ENCODE peak calls at places on chromosomes 16 and 17, in nine cellular contexts. One of them, this sample, is unnamed.

GRCh38 chr17:15918661-15919259 is 26.2 kb upstream of the ADORA2B start:
- DNase-seq in GM23338: no peak
- DNase-seq in GM12878: no peak
- DNase-seq in K562: no peak
- DNase-seq in Panc1: no peak
- DNase-seq in SK-N-SH: no peak
- DNase-seq in HCT116: no peak
- DNase-seq in HepG2: no peak
- DNase-seq in HL-60: no peak
- DNase-seq in this sample: no peak

GRCh38 chr17:2989855-2990254 is 73.6 kb downstream of the OR1D5 start:
- DNase-seq in HL-60: no peak
- DNase-seq in Panc1: no peak
- DNase-seq in HepG2: no peak
- DNase-seq in GM23338: no peak
- DNase-seq in GM12878: no peak
- DNase-seq in HCT116: no peak
- DNase-seq in K562: no peak
- DNase-seq in SK-N-SH: no peak
- DNase-seq in this sample: no peak

GRCh38 chr17:8393470-8394231 is 4.0 kb downstream of the RNF222 start:
- DNase-seq in HL-60: peak; percentile 29
- DNase-seq in Panc1: no peak
- DNase-seq in GM23338: no peak
- DNase-seq in HepG2: no peak
- DNase-seq in SK-N-SH: no peak
- DNase-seq in K562: no peak
- DNase-seq in GM12878: no peak
- DNase-seq in HCT116: no peak
- DNase-seq in this sample: no peak

GRCh38 chr17:30831257-30831656 is 509 bp upstream of the ATAD5 start:
- DNase-seq in HL-60: no peak
- DNase-seq in GM23338: peak; percentile 63
- DNase-seq in HCT116: no peak
- DNase-seq in K562: peak; percentile 22
- DNase-seq in Panc1: no peak
- DNase-seq in SK-N-SH: peak; percentile 30
- DNase-seq in HepG2: no peak
- DNase-seq in GM12878: no peak
- DNase-seq in this sample: peak; percentile 44

GRCh38 chr16:56715128-56715527 is 14.8 kb upstream of the NUP93 start:
- DNase-seq in SK-N-SH: peak; percentile 46
- DNase-seq in HL-60: no peak
- DNase-seq in K562: no peak
- DNase-seq in GM23338: no peak
- DNase-seq in Panc1: no peak
- DNase-seq in GM12878: no peak
- DNase-seq in HCT116: no peak
- DNase-seq in HepG2: no peak
- DNase-seq in this sample: no peak

GRCh38 chr17:74454197-74455024 is 12.0 kb upstream of the CD300A start:
- DNase-seq in HepG2: peak; percentile 80
- DNase-seq in HL-60: no peak
- DNase-seq in GM23338: peak; percentile 92
- DNase-seq in GM12878: no peak
- DNase-seq in HCT116: peak; percentile 66
- DNase-seq in Panc1: no peak
- DNase-seq in K562: no peak
- DNase-seq in SK-N-SH: no peak
- DNase-seq in this sample: no peak

GRCh38 chr17:76005263-76006149 is 4.9 kb downstream of the CDK3 start:
- DNase-seq in HL-60: peak; percentile 86
- DNase-seq in SK-N-SH: peak; percentile 92
- DNase-seq in HCT116: peak; percentile 56
- DNase-seq in Panc1: peak; percentile 15
- DNase-seq in HepG2: peak; percentile 82
- DNase-seq in GM23338: peak; percentile 95
- DNase-seq in K562: peak; percentile 79
- DNase-seq in GM12878: no peak
- DNase-seq in this sample: peak; percentile 78

GRCh38 chr16:10497132-10498088 is 83.0 kb downstream of the EMP2 start:
- DNase-seq in GM23338: no peak
- DNase-seq in SK-N-SH: no peak
- DNase-seq in K562: peak; percentile 51
- DNase-seq in GM12878: no peak
- DNase-seq in Panc1: no peak
- DNase-seq in HepG2: no peak
- DNase-seq in HL-60: no peak
- DNase-seq in HCT116: no peak
- DNase-seq in this sample: no peak

GRCh38 chr17:17191961-17192381 is 14.2 kb downstream of the PLD6 start:
- DNase-seq in Panc1: no peak
- DNase-seq in HepG2: no peak
- DNase-seq in SK-N-SH: no peak
- DNase-seq in GM23338: no peak
- DNase-seq in HL-60: no peak
- DNase-seq in GM12878: no peak
- DNase-seq in K562: no peak
- DNase-seq in HCT116: no peak
- DNase-seq in this sample: no peak

GRCh38 chr17:4572131-4572530 is 11.8 kb upstream of the GGT6 start:
- DNase-seq in GM12878: no peak
- DNase-seq in K562: no peak
- DNase-seq in HepG2: no peak
- DNase-seq in HL-60: no peak
- DNase-seq in Panc1: no peak
- DNase-seq in HCT116: no peak
- DNase-seq in SK-N-SH: no peak
- DNase-seq in GM23338: no peak
- DNase-seq in this sample: no peak

DNA sequence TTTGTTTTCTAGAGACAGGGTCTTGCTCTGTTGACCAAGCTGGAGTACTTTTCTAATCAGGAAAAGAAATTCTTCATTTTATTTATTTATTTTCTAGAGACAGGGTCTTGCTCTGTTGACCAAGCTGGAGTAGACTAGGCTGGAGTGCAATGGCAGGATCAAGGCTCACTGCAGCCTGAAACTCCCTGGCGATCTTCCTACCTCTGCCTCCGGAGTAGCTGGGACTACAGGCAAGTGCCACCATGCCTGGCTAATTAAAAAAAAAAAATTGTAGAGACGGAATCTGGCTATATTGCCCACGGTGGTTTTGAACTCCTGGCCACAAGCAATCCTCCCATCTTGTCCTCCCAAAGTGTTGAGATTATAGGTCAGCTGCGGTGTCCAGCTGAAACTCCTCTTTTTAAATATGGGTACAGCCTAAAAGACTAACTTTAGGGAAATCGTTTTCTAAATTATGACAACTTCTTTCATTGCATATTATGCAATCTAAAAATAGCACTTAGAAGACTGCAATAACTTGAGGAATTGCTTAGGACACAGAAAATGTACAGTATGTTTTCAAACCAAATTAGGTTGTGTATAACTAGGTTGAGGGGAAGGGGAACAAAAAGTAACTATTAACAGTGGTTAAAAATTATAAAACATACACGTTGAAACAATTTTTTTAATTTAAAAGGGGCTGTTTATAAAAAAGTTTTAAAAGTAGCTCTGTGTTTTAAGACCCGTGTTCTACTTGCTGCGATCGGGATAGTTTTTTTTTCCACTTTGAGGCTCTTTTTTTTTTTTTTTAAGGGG is 4.8 kb downstream of the PRAC1 start:
- DNase-seq in Panc1: no peak
- DNase-seq in HL-60: no peak
- DNase-seq in HepG2: no peak
- DNase-seq in SK-N-SH: no peak
- DNase-seq in K562: no peak
- DNase-seq in HCT116: no peak
- DNase-seq in GM23338: no peak
- DNase-seq in GM12878: no peak
- DNase-seq in this sample: no peak
- TF ChIP-seq REST in Panc1: no peak
- TF ChIP-seq REST in HL-60: no peak
- TF ChIP-seq REST in HepG2: no peak
- TF ChIP-seq REST in SK-N-SH: no peak
- TF ChIP-seq REST in K562: no peak
- TF ChIP-seq REST in HCT116: no peak
- TF ChIP-seq REST in GM23338: no peak
- TF ChIP-seq REST in GM12878: no peak
- TF ChIP-seq REST in this sample: no peak

GRCh38 chr16:17387226-17387625 is 83.5 kb downstream of the XYLT1 start:
- DNase-seq in SK-N-SH: no peak
- DNase-seq in HepG2: no peak
- DNase-seq in K562: no peak
- DNase-seq in Panc1: no peak
- DNase-seq in HCT116: no peak
- DNase-seq in HL-60: no peak
- DNase-seq in GM23338: no peak
- DNase-seq in GM12878: no peak
- DNase-seq in this sample: no peak
- TF ChIP-seq REST in SK-N-SH: no peak
- TF ChIP-seq REST in HepG2: no peak
- TF ChIP-seq REST in K562: no peak
- TF ChIP-seq REST in Panc1: no peak
- TF ChIP-seq REST in HCT116: no peak
- TF ChIP-seq REST in HL-60: no peak
- TF ChIP-seq REST in GM23338: no peak
- TF ChIP-seq REST in GM12878: no peak
- TF ChIP-seq REST in this sample: no peak

GRCh38 chr16:85575910-85576309 is 37.2 kb upstream of the GSE1 start:
- DNase-seq in SK-N-SH: no peak
- DNase-seq in GM23338: no peak
- DNase-seq in GM12878: no peak
- DNase-seq in HL-60: no peak
- DNase-seq in HCT116: no peak
- DNase-seq in HepG2: no peak
- DNase-seq in K562: no peak
- DNase-seq in Panc1: no peak
- DNase-seq in this sample: no peak

GRCh38 chr16:85576944-85577343 is 36.2 kb upstream of the GSE1 start:
- DNase-seq in GM12878: no peak
- DNase-seq in HCT116: no peak
- DNase-seq in SK-N-SH: no peak
- DNase-seq in Panc1: no peak
- DNase-seq in K562: no peak
- DNase-seq in HL-60: no peak
- DNase-seq in GM23338: no peak
- DNase-seq in HepG2: no peak
- DNase-seq in this sample: no peak

GRCh38 chr16:85573696-85574641 is 39.2 kb upstream of the GSE1 start:
- DNase-seq in HCT116: no peak
- DNase-seq in Panc1: no peak
- DNase-seq in HepG2: no peak
- DNase-seq in K562: peak; percentile 78
- DNase-seq in GM12878: no peak
- DNase-seq in SK-N-SH: peak; percentile 93
- DNase-seq in GM23338: no peak
- DNase-seq in HL-60: no peak
- DNase-seq in this sample: no peak

GRCh38 chr16:85573045-85573695 is 40.0 kb upstream of the GSE1 start:
- DNase-seq in GM23338: no peak
- DNase-seq in K562: no peak
- DNase-seq in GM12878: no peak
- DNase-seq in HL-60: no peak
- DNase-seq in SK-N-SH: no peak
- DNase-seq in HepG2: no peak
- DNase-seq in HCT116: no peak
- DNase-seq in Panc1: no peak
- DNase-seq in this sample: no peak

DNA sequence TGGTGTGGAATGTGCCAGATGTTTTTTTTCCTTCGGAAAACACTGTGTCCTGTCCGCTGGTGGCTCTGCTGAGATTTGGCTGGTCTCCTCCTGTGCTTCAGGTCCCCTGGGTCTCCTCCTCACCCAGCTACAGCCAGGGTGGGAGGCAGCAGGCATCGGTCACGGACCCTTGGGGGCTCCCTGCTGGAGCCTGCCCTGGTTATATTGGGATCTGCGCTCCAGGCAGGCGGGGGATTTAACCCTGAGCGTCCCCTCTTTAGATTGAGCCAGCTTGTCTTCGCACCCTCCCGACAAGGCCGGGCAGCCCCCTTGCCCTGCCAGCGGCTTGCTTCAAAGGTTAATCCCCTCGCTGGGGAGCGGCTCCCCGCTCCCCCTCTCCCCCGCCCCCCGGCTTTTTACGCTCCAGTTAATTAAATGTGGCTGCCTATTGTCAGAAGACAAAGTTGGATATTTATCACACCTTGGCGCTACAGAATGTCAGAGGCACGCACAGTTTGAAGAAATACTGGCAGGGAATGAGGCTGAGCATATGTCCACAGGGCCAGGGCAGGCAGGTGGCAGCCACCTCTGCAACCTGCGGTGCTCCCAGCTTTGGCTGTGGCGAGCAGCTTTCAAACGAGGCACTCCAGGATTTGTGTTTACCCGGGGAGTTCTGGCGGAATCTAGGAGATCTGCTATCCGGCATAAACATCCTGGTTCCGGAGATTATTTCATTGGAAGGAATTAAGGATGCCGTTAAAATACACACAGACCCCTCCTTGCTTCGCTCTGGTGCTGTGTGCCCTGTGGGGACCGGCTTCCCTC is 38.2 kb upstream of the GSE1 start:
- DNase-seq in HCT116: no peak
- DNase-seq in HL-60: no peak
- DNase-seq in GM23338: no peak
- DNase-seq in GM12878: no peak
- DNase-seq in HepG2: no peak
- DNase-seq in K562: no peak
- DNase-seq in SK-N-SH: peak; percentile 65
- DNase-seq in Panc1: no peak
- DNase-seq in this sample: no peak
- TF ChIP-seq REST in HCT116: no peak
- TF ChIP-seq REST in HL-60: no peak
- TF ChIP-seq REST in GM23338: no peak
- TF ChIP-seq REST in GM12878: no peak
- TF ChIP-seq REST in HepG2: no peak
- TF ChIP-seq REST in K562: no peak
- TF ChIP-seq REST in SK-N-SH: no peak
- TF ChIP-seq REST in Panc1: no peak
- TF ChIP-seq REST in this sample: no peak

DNA sequence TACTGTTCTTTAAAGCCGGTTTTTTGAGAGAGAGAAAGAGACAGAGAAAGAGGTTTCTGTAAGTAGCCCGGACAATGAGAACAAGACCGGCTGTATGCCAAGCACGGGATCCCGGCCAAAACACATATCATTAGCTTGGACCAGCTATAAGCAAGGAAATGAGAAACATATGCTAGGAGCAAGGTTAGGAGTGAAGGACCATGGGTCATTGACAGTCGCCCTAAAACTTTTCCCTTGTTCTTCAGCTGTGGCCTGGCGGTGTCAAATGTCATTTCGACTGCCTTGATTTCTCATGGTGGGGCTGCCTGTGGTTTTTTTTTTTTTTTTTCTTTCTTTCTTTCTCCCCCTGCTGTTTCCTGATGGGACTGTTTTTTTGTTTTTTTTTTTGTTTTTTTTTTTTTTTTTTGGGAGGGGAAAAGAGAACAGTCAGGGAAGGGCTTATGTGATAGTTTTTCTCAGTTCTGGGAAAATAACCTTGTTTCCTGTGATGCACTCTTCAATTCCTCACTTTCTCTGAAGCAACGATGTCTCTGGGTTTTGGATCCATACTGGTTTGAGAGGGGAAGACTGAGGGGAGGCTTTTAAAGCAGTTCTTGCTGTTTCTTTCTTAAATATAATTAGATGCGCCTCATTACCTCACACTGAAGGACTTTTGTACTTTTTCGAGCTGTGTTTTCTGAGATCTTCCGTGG is 124.8 kb upstream of the ZFHX3 start:
- DNase-seq in GM12878: no peak
- DNase-seq in HCT116: no peak
- DNase-seq in Panc1: no peak
- DNase-seq in HL-60: no peak
- DNase-seq in SK-N-SH: peak; percentile 80
- DNase-seq in GM23338: peak; percentile 70
- DNase-seq in HepG2: no peak
- DNase-seq in K562: peak; percentile 32
- DNase-seq in this sample: no peak
- TF ChIP-seq REST in GM12878: no peak
- TF ChIP-seq REST in HCT116: no peak
- TF ChIP-seq REST in Panc1: no peak
- TF ChIP-seq REST in HL-60: no peak
- TF ChIP-seq REST in SK-N-SH: no peak
- TF ChIP-seq REST in GM23338: no peak
- TF ChIP-seq REST in HepG2: no peak
- TF ChIP-seq REST in K562: no peak
- TF ChIP-seq REST in this sample: no peak

This sample was measured in A549.